ENCODE peak calls at places on chromosome 9, in four cellular contexts. J is OCI-LY7, F is T-helper 1 cell, H is neural progenitor cell. Y is an unnamed sample.

GRCh38 chr9:116394753-116395408 is 241.3 kb downstream of the PAPPA start:
- DNase-seq in J (no peak), F (no peak), H (no peak), Y (no peak)

GRCh38 chr9:134852906-134853654 is 27.5 kb upstream of the FCN2 start:
- DNase-seq in J (no peak), F (no peak), H (no peak), Y (peak)

GRCh38 chr9:5843450-5844249 is 10.7 kb upstream of the ERMP1 start:
- DNase-seq in J (no peak), F (no peak), H (no peak), Y (peak)

GRCh38 chr9:137970686-137971476 is 93.3 kb downstream of the CACNA1B start:
- DNase-seq in J (no peak), F (no peak), H (no peak), Y (no peak)

GRCh38 chr9:133476531-133476930 is 2.4 kb downstream of the SLC2A6 start:
- DNase-seq in J (no peak), F (no peak), H (no peak), Y (no peak)

GRCh38 chr9:28648723-28649122 is 1075.4 kb upstream of the C9orf72 start:
- DNase-seq in J (no peak), F (no peak), H (peak), Y (no peak)

GRCh38 chr9:72271617-72272478 is 93.2 kb downstream of the ZFAND5 start:
- DNase-seq in J (peak), F (peak), H (peak), Y (peak)

GRCh38 chr9:89808076-89808701 is 203.4 kb downstream of the GADD45G start:
- DNase-seq in J (no peak), F (no peak), H (no peak), Y (no peak)

GRCh38 chr9:99722852-99723251 is 98.8 kb upstream of the NR4A3 start:
- DNase-seq in J (no peak), F (no peak), H (no peak), Y (no peak)

GRCh38 chr9:70601000-70601929 is 186.8 kb upstream of the KLF9 start:
- DNase-seq in J (no peak), F (no peak), H (no peak), Y (peak)

GRCh38 chr9:130535818-130536521 is 43.4 kb upstream of the FUBP3 start:
- DNase-seq in J (no peak), F (no peak), H (peak), Y (peak)

GRCh38 chr9:121778252-121779225 is 127.1 kb downstream of the DAB2IP start:
- DNase-seq in J (no peak), F (no peak), H (no peak), Y (no peak)

GRCh38 chr9:78320875-78321496 is 24.1 kb downstream of the PSAT1 start:
- DNase-seq in J (no peak), F (no peak), H (no peak), Y (no peak)

GRCh38 chr9:90099262-90099982 is 494.6 kb downstream of the GADD45G start:
- DNase-seq in J (peak), F (no peak), H (peak), Y (peak)

Y was measured in AG08395.